ENCODE peak calls at places on chromosome 14, in six cellular contexts. One of them, this sample, is unnamed.

GRCh38 chr14:35416108-35416750 is 11.7 kb upstream of the NFKBIA start:
- DNase-seq in suprapubic skin: no peak
- DNase-seq in keratinocyte: no peak
- DNase-seq in mucosa of descending colon: no peak
- DNase-seq in brain microvascular endothelial cell: no peak
- DNase-seq in hepatocyte: no peak
- DNase-seq in this sample: no peak

GRCh38 chr14:35155962-35156361 is 33.6 kb downstream of the PRORP start:
- DNase-seq in suprapubic skin: no peak
- DNase-seq in keratinocyte: no peak
- DNase-seq in mucosa of descending colon: no peak
- DNase-seq in brain microvascular endothelial cell: peak
- DNase-seq in hepatocyte: peak
- DNase-seq in this sample: no peak

GRCh38 chr14:72894323-72894622 is 372 bp upstream of the DPF3 start:
- DNase-seq in suprapubic skin: no peak
- DNase-seq in keratinocyte: no peak
- DNase-seq in mucosa of descending colon: no peak
- DNase-seq in brain microvascular endothelial cell: no peak
- DNase-seq in hepatocyte: no peak
- DNase-seq in this sample: no peak

GRCh38 chr14:70882771-70883492 is 24.3 kb upstream of the PCNX1 start:
- DNase-seq in suprapubic skin: no peak
- DNase-seq in keratinocyte: no peak
- DNase-seq in mucosa of descending colon: no peak
- DNase-seq in brain microvascular endothelial cell: peak
- DNase-seq in hepatocyte: no peak
- DNase-seq in this sample: peak

GRCh38 chr14:25090716-25091454 is 40.9 kb upstream of the STXBP6 start:
- DNase-seq in suprapubic skin: no peak
- DNase-seq in keratinocyte: peak
- DNase-seq in mucosa of descending colon: no peak
- DNase-seq in brain microvascular endothelial cell: peak
- DNase-seq in hepatocyte: peak
- DNase-seq in this sample: peak

GRCh38 chr14:76644875-76645518 is 116.3 kb upstream of the VASH1 start:
- DNase-seq in suprapubic skin: no peak
- DNase-seq in keratinocyte: no peak
- DNase-seq in mucosa of descending colon: no peak
- DNase-seq in brain microvascular endothelial cell: peak
- DNase-seq in hepatocyte: peak
- DNase-seq in this sample: no peak

GRCh38 chr14:91279354-91279753 is 34.9 kb upstream of the GPR68 start:
- DNase-seq in suprapubic skin: no peak
- DNase-seq in keratinocyte: no peak
- DNase-seq in mucosa of descending colon: no peak
- DNase-seq in brain microvascular endothelial cell: no peak
- DNase-seq in hepatocyte: no peak
- DNase-seq in this sample: no peak

GRCh38 chr14:22549304-22549962 is 39.6 kb downstream of the DAD1 start:
- DNase-seq in suprapubic skin: no peak
- DNase-seq in keratinocyte: no peak
- DNase-seq in mucosa of descending colon: no peak
- DNase-seq in brain microvascular endothelial cell: no peak
- DNase-seq in hepatocyte: no peak
- DNase-seq in this sample: no peak

GRCh38 chr14:62185078-62185477 is 422.9 kb downstream of the SNAPC1 start:
- DNase-seq in suprapubic skin: no peak
- DNase-seq in keratinocyte: no peak
- DNase-seq in mucosa of descending colon: no peak
- DNase-seq in brain microvascular endothelial cell: no peak
- DNase-seq in hepatocyte: no peak
- DNase-seq in this sample: no peak

GRCh38 chr14:96598332-96598928 is 96.2 kb downstream of the PAPOLA start:
- DNase-seq in suprapubic skin: no peak
- DNase-seq in keratinocyte: no peak
- DNase-seq in mucosa of descending colon: no peak
- DNase-seq in brain microvascular endothelial cell: no peak
- DNase-seq in hepatocyte: no peak
- DNase-seq in this sample: no peak

GRCh38 chr14:34592623-34593022 is 37.3 kb downstream of the SNX6 start:
- DNase-seq in suprapubic skin: peak
- DNase-seq in keratinocyte: no peak
- DNase-seq in mucosa of descending colon: no peak
- DNase-seq in brain microvascular endothelial cell: no peak
- DNase-seq in hepatocyte: no peak
- DNase-seq in this sample: no peak

GRCh38 chr14:94392510-94392935 is 4.1 kb upstream of the SERPINA1 start:
- DNase-seq in suprapubic skin: no peak
- DNase-seq in keratinocyte: no peak
- DNase-seq in mucosa of descending colon: no peak
- DNase-seq in brain microvascular endothelial cell: peak
- DNase-seq in hepatocyte: peak
- DNase-seq in this sample: peak

GRCh38 chr14:51534623-51535022 is 117.1 kb upstream of the FRMD6 start:
- DNase-seq in suprapubic skin: no peak
- DNase-seq in keratinocyte: no peak
- DNase-seq in mucosa of descending colon: no peak
- DNase-seq in brain microvascular endothelial cell: no peak
- DNase-seq in hepatocyte: peak
- DNase-seq in this sample: no peak

GRCh38 chr14:89921896-89922548 is 32.5 kb downstream of the EFCAB11 start:
- DNase-seq in suprapubic skin: no peak
- DNase-seq in keratinocyte: peak
- DNase-seq in mucosa of descending colon: no peak
- DNase-seq in brain microvascular endothelial cell: peak
- DNase-seq in hepatocyte: no peak
- DNase-seq in this sample: peak

GRCh38 chr14:68978550-68978911 is 571 bp downstream of the ACTN1 start:
- DNase-seq in suprapubic skin: peak
- DNase-seq in keratinocyte: no peak
- DNase-seq in mucosa of descending colon: peak
- DNase-seq in brain microvascular endothelial cell: no peak
- DNase-seq in hepatocyte: peak
- DNase-seq in this sample: no peak

DNA sequence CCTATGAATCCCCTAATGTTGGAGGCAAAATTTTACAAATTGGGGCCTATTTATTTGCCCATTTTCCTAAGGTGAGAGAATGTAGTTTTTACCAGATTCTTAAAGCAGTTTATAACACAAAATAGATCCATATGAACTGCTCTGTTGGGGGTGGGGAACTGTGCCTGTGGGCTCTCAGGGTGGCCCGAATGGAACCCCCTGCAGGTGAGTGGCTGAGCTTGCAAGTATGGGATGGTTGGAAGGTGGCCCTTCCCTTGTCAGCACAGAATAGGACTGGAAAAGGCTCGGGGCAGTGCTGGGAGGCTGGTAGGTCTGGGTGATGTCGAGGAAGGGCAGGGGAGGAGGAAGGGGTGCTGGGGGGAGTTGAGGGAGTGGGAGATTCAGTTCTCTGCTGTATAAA is 4.9 kb downstream of the VSX2 start:
- DNase-seq in suprapubic skin: no peak
- DNase-seq in keratinocyte: no peak
- DNase-seq in mucosa of descending colon: no peak
- DNase-seq in brain microvascular endothelial cell: no peak
- DNase-seq in hepatocyte: no peak
- DNase-seq in this sample: no peak
- TF ChIP-seq CTCF in suprapubic skin: no peak
- TF ChIP-seq CTCF in keratinocyte: no peak
- TF ChIP-seq CTCF in mucosa of descending colon: no peak
- TF ChIP-seq CTCF in brain microvascular endothelial cell: peak
- TF ChIP-seq CTCF in hepatocyte: no peak
- TF ChIP-seq CTCF in this sample: no peak

DNA sequence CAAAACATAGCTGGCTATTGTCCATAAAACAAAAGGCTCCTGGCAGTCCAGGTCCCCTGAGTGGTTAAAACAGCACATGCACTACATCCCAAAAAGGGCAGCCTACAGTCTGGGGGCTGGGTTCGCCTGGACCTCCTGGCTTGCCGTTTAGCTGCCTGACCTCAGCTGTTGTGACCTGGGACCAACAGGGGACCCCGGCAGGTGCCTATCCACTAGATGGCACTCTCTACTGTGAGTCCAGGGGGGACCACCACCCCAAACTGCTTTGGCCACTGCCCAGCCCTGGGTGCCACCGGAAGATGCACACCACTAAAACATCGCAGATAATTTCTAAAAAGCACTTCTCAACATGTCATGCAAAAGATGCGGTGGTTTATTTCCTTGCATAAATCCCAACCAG is 2.9 kb upstream of the RTL1 start:
- DNase-seq in suprapubic skin: no peak
- DNase-seq in keratinocyte: no peak
- DNase-seq in mucosa of descending colon: no peak
- DNase-seq in brain microvascular endothelial cell: no peak
- DNase-seq in hepatocyte: no peak
- DNase-seq in this sample: no peak
- TF ChIP-seq CTCF in suprapubic skin: no peak
- TF ChIP-seq CTCF in keratinocyte: no peak
- TF ChIP-seq CTCF in mucosa of descending colon: no peak
- TF ChIP-seq CTCF in brain microvascular endothelial cell: peak
- TF ChIP-seq CTCF in hepatocyte: peak
- TF ChIP-seq CTCF in this sample: no peak

GRCh38 chr14:49401373-49401772 is 184.8 kb downstream of the RPS29 start:
- DNase-seq in suprapubic skin: no peak
- DNase-seq in keratinocyte: no peak
- DNase-seq in mucosa of descending colon: no peak
- DNase-seq in brain microvascular endothelial cell: no peak
- DNase-seq in hepatocyte: no peak
- DNase-seq in this sample: no peak

GRCh38 chr14:49408187-49408963 is 177.8 kb downstream of the RPS29 start:
- DNase-seq in suprapubic skin: no peak
- DNase-seq in keratinocyte: no peak
- DNase-seq in mucosa of descending colon: no peak
- DNase-seq in brain microvascular endothelial cell: no peak
- DNase-seq in hepatocyte: no peak
- DNase-seq in this sample: no peak

DNA sequence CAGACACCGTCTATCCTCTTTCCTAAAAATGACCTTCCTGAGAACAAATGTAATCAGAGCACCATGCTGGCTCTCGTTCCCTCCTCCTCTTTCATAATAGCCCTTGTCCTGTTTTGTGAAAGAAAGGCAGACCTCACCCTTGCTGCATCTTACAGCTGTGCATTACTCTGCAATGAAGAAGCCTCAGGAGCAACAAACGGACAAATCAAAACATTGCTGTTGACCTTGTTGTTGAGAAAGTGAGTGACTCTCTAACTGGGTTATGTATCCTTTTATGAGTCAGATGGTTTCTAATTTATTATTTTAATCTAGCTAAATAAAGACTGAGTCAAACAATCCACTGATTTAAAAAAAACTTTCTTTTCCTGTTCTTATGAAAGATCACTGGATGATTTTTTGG is 180.9 kb downstream of the RPS29 start:
- DNase-seq in suprapubic skin: no peak
- DNase-seq in keratinocyte: no peak
- DNase-seq in mucosa of descending colon: no peak
- DNase-seq in brain microvascular endothelial cell: peak
- DNase-seq in hepatocyte: no peak
- DNase-seq in this sample: peak
- TF ChIP-seq CTCF in suprapubic skin: no peak
- TF ChIP-seq CTCF in keratinocyte: no peak
- TF ChIP-seq CTCF in mucosa of descending colon: no peak
- TF ChIP-seq CTCF in brain microvascular endothelial cell: no peak
- TF ChIP-seq CTCF in hepatocyte: no peak
- TF ChIP-seq CTCF in this sample: no peak

GRCh38 chr14:104593710-104594121 is 10.9 kb downstream of the TMEM179 start:
- DNase-seq in suprapubic skin: no peak
- DNase-seq in keratinocyte: no peak
- DNase-seq in mucosa of descending colon: no peak
- DNase-seq in brain microvascular endothelial cell: no peak
- DNase-seq in hepatocyte: no peak
- DNase-seq in this sample: no peak

GRCh38 chr14:104592292-104592672 is 12.3 kb downstream of the TMEM179 start:
- DNase-seq in suprapubic skin: no peak
- DNase-seq in keratinocyte: no peak
- DNase-seq in mucosa of descending colon: peak
- DNase-seq in brain microvascular endothelial cell: no peak
- DNase-seq in hepatocyte: no peak
- DNase-seq in this sample: no peak

GRCh38 chr14:104592785-104593184 is 11.8 kb downstream of the TMEM179 start:
- DNase-seq in suprapubic skin: no peak
- DNase-seq in keratinocyte: no peak
- DNase-seq in mucosa of descending colon: peak
- DNase-seq in brain microvascular endothelial cell: no peak
- DNase-seq in hepatocyte: no peak
- DNase-seq in this sample: no peak

GRCh38 chr14:104594310-104595046 is 10.1 kb downstream of the TMEM179 start:
- DNase-seq in suprapubic skin: no peak
- DNase-seq in keratinocyte: no peak
- DNase-seq in mucosa of descending colon: peak
- DNase-seq in brain microvascular endothelial cell: no peak
- DNase-seq in hepatocyte: no peak
- DNase-seq in this sample: no peak

DNA sequence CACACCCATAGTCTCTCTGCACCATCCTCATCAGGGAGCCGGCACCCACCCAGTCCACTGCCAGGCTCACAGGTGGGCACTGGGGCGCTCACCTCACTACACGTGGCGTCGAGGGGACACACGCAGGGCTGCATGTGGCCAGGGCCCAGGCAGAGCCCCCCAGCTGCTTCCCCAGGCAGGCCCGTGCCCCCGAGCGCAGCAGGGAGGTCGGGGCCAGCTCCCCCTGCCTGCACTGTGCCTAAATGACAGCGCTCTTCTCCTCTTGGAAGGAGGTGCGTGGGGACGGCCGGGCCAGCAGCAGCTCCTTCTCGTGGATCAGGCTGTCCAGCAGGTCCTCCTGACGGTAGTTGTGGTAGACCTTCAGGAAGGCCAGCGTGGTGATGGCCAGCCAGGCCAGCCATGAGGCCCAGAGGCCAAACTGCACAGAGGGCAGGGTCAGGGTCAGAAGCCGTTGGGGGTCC is 11.3 kb downstream of the TMEM179 start:
- DNase-seq in suprapubic skin: no peak
- DNase-seq in keratinocyte: no peak
- DNase-seq in mucosa of descending colon: peak
- DNase-seq in brain microvascular endothelial cell: no peak
- DNase-seq in hepatocyte: no peak
- DNase-seq in this sample: no peak
- TF ChIP-seq CTCF in suprapubic skin: no peak
- TF ChIP-seq CTCF in keratinocyte: no peak
- TF ChIP-seq CTCF in mucosa of descending colon: no peak
- TF ChIP-seq CTCF in brain microvascular endothelial cell: no peak
- TF ChIP-seq CTCF in hepatocyte: no peak
- TF ChIP-seq CTCF in this sample: no peak

GRCh38 chr14:84003316-84003715 is 1526.6 kb upstream of the FLRT2 start:
- DNase-seq in suprapubic skin: no peak
- DNase-seq in keratinocyte: no peak
- DNase-seq in mucosa of descending colon: no peak
- DNase-seq in brain microvascular endothelial cell: no peak
- DNase-seq in hepatocyte: no peak
- DNase-seq in this sample: no peak
- TF ChIP-seq CTCF in suprapubic skin: no peak
- TF ChIP-seq CTCF in keratinocyte: no peak
- TF ChIP-seq CTCF in mucosa of descending colon: no peak
- TF ChIP-seq CTCF in brain microvascular endothelial cell: no peak
- TF ChIP-seq CTCF in hepatocyte: no peak
- TF ChIP-seq CTCF in this sample: no peak

DNA sequence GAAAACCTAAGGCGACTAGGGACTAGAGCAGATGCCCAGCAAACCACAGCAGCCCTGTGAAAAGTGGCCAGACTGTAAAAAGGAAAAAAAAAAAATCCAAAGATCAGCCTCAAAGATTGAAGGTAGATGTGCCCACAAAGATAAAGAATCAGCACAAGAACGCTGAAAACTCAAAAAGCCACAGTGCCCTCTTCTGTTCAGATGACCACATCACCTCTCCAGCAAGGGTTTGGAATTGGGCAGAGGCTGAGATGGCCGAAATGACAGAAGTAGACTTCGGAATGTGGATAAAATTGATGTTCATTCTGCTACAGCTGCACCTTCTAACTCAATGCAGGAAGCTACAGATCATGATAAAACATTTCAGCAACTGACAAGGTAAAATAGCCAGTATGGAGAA is 154.4 kb downstream of the GPHN start:
- DNase-seq in suprapubic skin: no peak
- DNase-seq in keratinocyte: no peak
- DNase-seq in mucosa of descending colon: no peak
- DNase-seq in brain microvascular endothelial cell: peak
- DNase-seq in hepatocyte: no peak
- DNase-seq in this sample: no peak
- TF ChIP-seq CTCF in suprapubic skin: no peak
- TF ChIP-seq CTCF in keratinocyte: peak
- TF ChIP-seq CTCF in mucosa of descending colon: no peak
- TF ChIP-seq CTCF in brain microvascular endothelial cell: peak
- TF ChIP-seq CTCF in hepatocyte: peak
- TF ChIP-seq CTCF in this sample: peak

This sample was measured in AG09309.